ENCODE peak calls at places on chromosomes 6 and 20, in nine cellular contexts. E is IMR-90, D is OCI-LY7, H is Peyer's patch, Q is NB4, A is tibial artery, O is choroid plexus epithelial cell, Z is kidney, I is ovary. W is an unnamed sample.
A peak's percentile ranks its signal among the peaks of the same experiment; 100 is the strongest.

GRCh38 chr6:7390218-7390878 is 740 bp downstream of the RIOK1 start:
- DNase-seq in I (no peak), A (no peak), O (peak; percentile 89), H (no peak), E (peak; percentile 76), Q (no peak), D (peak; percentile 48), Z (no peak), W (no peak)

GRCh38 chr6:42505377-42505702 is 53.6 kb upstream of the TRERF1 start:
- DNase-seq in Q (no peak), A (no peak), E (peak; percentile 67), O (peak; percentile 39), I (no peak), H (no peak), D (no peak), Z (no peak), W (peak; percentile 57)

GRCh38 chr6:143745160-143746133 is 67.7 kb downstream of the PHACTR2 start:
- DNase-seq in Q (no peak), A (no peak), I (peak; percentile 33), O (peak; percentile 93), Z (no peak), E (peak; percentile 76), D (no peak), H (no peak), W (peak; percentile 88)

GRCh38 chr6:29887819-29888581 is 54.3 kb upstream of the HLA-A start:
- DNase-seq in E (peak; percentile 11), Q (peak; percentile 17), O (peak; percentile 23), D (no peak), Z (peak; percentile 95), A (peak; percentile 57), I (peak; percentile 87), H (peak; percentile 83), W (no peak)

GRCh38 chr20:528923-529594 is 14.5 kb downstream of the CSNK2A1 start:
- DNase-seq in E (peak; percentile 93), Z (no peak), O (peak; percentile 82), A (no peak), D (no peak), H (no peak), I (no peak), Q (peak; percentile 65), W (peak; percentile 65)

GRCh38 chr20:51931321-51931720 is 129.0 kb upstream of the SALL4 start:
- DNase-seq in D (no peak), A (no peak), H (no peak), E (no peak), I (no peak), O (no peak), Q (no peak), Z (no peak), W (no peak)

GRCh38 chr20:36573103-36573797 is at the start of gene TGIF2:
- DNase-seq in Q (peak; percentile 94), I (peak; percentile 92), E (peak; percentile 81), D (peak; percentile 95), A (peak; percentile 70), O (peak; percentile 83), Z (peak; percentile 96), H (peak; percentile 82), W (peak; percentile 55)

GRCh38 chr6:25354078-25354940 is 75.1 kb downstream of the CARMIL1 start:
- DNase-seq in D (no peak), I (no peak), Q (no peak), A (no peak), E (peak; percentile 39), Z (no peak), H (no peak), O (peak; percentile 19), W (no peak)

GRCh38 chr6:27867941-27868705 is 44.1 kb downstream of the OR2B2 start:
- DNase-seq in E (peak; percentile 8), Z (no peak), A (no peak), Q (peak; percentile 61), H (no peak), O (peak; percentile 36), D (peak; percentile 66), I (no peak), W (no peak)

GRCh38 chr20:33647603-33648395 is 14.3 kb upstream of the C20orf144 start:
- DNase-seq in E (peak; percentile 31), I (no peak), Z (no peak), Q (no peak), A (peak; percentile 47), D (no peak), O (peak; percentile 69), H (no peak), W (no peak)

GRCh38 chr6:167137881-167138280 is 15.0 kb downstream of the CCR6 start:
- DNase-seq in D (no peak), I (no peak), O (no peak), E (no peak), Q (no peak), Z (no peak), H (no peak), A (no peak), W (no peak)

GRCh38 chr20:63290677-63291472 is 2.1 kb upstream of the COL20A1 start:
- DNase-seq in Q (peak; percentile 63), D (peak; percentile 51), Z (no peak), A (no peak), E (peak; percentile 11), I (no peak), H (peak; percentile 74), O (peak; percentile 31), W (peak; percentile 51)

GRCh38 chr6:110188791-110189190 is 8.6 kb downstream of the CDC40 start:
- DNase-seq in O (peak; percentile 11), D (no peak), H (no peak), A (no peak), E (peak; percentile 31), I (no peak), Q (no peak), Z (no peak), W (no peak)

GRCh38 chr6:116018976-116019375 is 41.7 kb downstream of the FRK start:
- DNase-seq in D (no peak), E (peak; percentile 33), I (no peak), H (no peak), O (no peak), Q (no peak), A (no peak), Z (no peak), W (no peak)

GRCh38 chr6:30928677-30929076 is 3.3 kb downstream of the SFTA2 start:
- DNase-seq in Z (no peak), I (no peak), E (no peak), Q (no peak), H (no peak), D (no peak), A (no peak), O (no peak), W (no peak)

GRCh38 chr6:7414811-7415210 is 25.2 kb downstream of the RIOK1 start:
- DNase-seq in Q (no peak), A (no peak), I (no peak), H (no peak), Z (no peak), D (no peak), E (peak; percentile 94), O (peak; percentile 91), W (no peak)

GRCh38 chr6:148295261-148295887 is 47.3 kb upstream of the SASH1 start:
- DNase-seq in E (no peak), A (no peak), I (no peak), Z (no peak), H (no peak), D (no peak), O (no peak), Q (no peak), W (no peak)

GRCh38 chr20:54351371-54352136 is 123.8 kb upstream of the DOK5 start:
- DNase-seq in E (no peak), Z (no peak), I (no peak), D (no peak), Q (no peak), A (no peak), H (no peak), O (no peak), W (no peak)

DNA sequence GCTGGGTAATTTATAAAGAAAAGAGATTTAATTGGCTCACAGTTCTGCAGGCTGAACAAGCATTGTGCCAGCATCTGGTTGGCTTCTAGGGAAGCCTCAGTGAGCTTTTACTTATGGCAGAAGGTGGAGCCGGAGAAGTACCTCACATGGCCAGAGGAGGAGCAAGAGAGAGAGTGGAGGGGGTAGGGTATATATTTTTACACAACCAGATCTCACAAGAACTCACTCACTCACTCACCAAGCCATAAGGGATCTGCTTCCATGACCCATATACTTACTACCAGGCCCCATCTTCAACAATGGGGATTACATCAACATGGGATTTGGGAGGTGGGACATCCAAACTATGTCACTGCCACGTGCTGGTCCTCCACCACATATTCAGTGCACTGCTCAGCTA is 152.6 kb upstream of the PRND start:
- DNase-seq in Z (no peak), E (no peak), D (no peak), A (no peak), H (no peak), Q (peak; percentile 15), I (no peak), O (no peak), W (no peak)
- TF ChIP-seq CTCF in Z (no peak), E (peak; percentile 5), D (peak; percentile 56), A (no peak), H (no peak), Q (peak; percentile 39), I (no peak), O (peak; percentile 40), W (no peak)

GRCh38 chr6:37742401-37742760 is 44.7 kb upstream of the MDGA1 start:
- DNase-seq in E (no peak), Q (no peak), A (no peak), O (no peak), D (no peak), Z (no peak), H (no peak), I (no peak), W (no peak)

GRCh38 chr6:37738216-37738615 is 40.5 kb upstream of the MDGA1 start:
- DNase-seq in Q (no peak), H (no peak), E (no peak), A (no peak), Z (peak; percentile 16), I (no peak), D (no peak), O (no peak), W (no peak)

GRCh38 chr6:37739618-37740017 is 41.9 kb upstream of the MDGA1 start:
- DNase-seq in Z (peak; percentile 8), H (no peak), Q (no peak), E (no peak), A (no peak), D (no peak), I (no peak), O (no peak), W (no peak)

GRCh38 chr6:37745748-37746147 is 48.1 kb upstream of the MDGA1 start:
- DNase-seq in I (no peak), Q (no peak), D (no peak), O (no peak), Z (no peak), H (no peak), E (no peak), A (no peak), W (no peak)

GRCh38 chr6:37741757-37742400 is 44.2 kb upstream of the MDGA1 start:
- DNase-seq in I (no peak), H (peak; percentile 58), Q (peak; percentile 23), O (no peak), D (no peak), A (no peak), E (no peak), Z (no peak), W (peak; percentile 22)
- TF ChIP-seq CTCF in I (no peak), H (no peak), Q (peak; percentile 29), O (peak; percentile 57), D (peak; percentile 35), A (no peak), E (no peak), Z (peak; percentile 34), W (peak; percentile 48)

GRCh38 chr6:129671442-129672344 is 38.3 kb downstream of the ARHGAP18 start:
- DNase-seq in E (no peak), H (no peak), D (peak; percentile 29), A (no peak), O (peak; percentile 35), Q (peak; percentile 92), I (no peak), Z (no peak), W (no peak)
- TF ChIP-seq CTCF in E (peak; percentile 14), H (peak; percentile 43), D (peak; percentile 67), A (no peak), O (peak; percentile 35), Q (peak; percentile 52), I (no peak), Z (no peak), W (no peak)

GRCh38 chr6:113461153-113461897 is 395.8 kb upstream of the MARCKS start:
- DNase-seq in I (no peak), D (no peak), E (peak; percentile 52), O (peak; percentile 44), Q (no peak), Z (no peak), A (no peak), H (no peak), W (no peak)
- TF ChIP-seq CTCF in I (no peak), D (peak; percentile 60), E (peak; percentile 16), O (peak; percentile 59), Q (peak; percentile 9), Z (no peak), A (no peak), H (no peak), W (no peak)

W was measured in A549.